ENCODE peak calls at places on chromosomes 16 and 17, in seven cellular contexts. G, S, Z, K, Y, N and M are unnamed samples.

GRCh38 chr16:88593489-88593888 is 23.3 kb downstream of the ZC3H18 start:
- DNase-seq in K (no peak), G (no peak), N (no peak), S (no peak), Y (no peak), Z (peak; percentile 35), M (no peak)

GRCh38 chr16:74565378-74565777 is 41.5 kb downstream of the GLG1 start:
- DNase-seq in Y (no peak), Z (no peak), N (no peak), S (no peak), K (no peak), G (no peak), M (no peak)

GRCh38 chr16:14487579-14487978 is 142.5 kb downstream of the PARN start:
- DNase-seq in Y (no peak), N (peak; percentile 20), G (no peak), K (no peak), Z (no peak), S (peak; percentile 36), M (no peak)

GRCh38 chr17:41404024-41404651 is 6.7 kb upstream of the KRT31 start:
- DNase-seq in Y (no peak), G (peak; percentile 92), S (no peak), K (peak; percentile 99), Z (no peak), N (no peak), M (no peak)

GRCh38 chr16:89953671-89954406 is 5.3 kb downstream of the DEF8 start:
- DNase-seq in Y (no peak), S (peak; percentile 75), G (no peak), Z (no peak), K (no peak), N (no peak), M (no peak)

GRCh38 chr17:77696151-77696719 is 262.3 kb upstream of the TNRC6C start:
- DNase-seq in Y (no peak), G (no peak), K (no peak), Z (peak; percentile 65), S (no peak), N (peak; percentile 37), M (peak; percentile 79)

GRCh38 chr16:83344014-83344413 is 463.8 kb upstream of the HSBP1 start:
- DNase-seq in Z (no peak), S (no peak), Y (no peak), G (peak; percentile 37), K (no peak), N (no peak), M (no peak)

GRCh38 chr17:75877752-75878173 is 618 bp downstream of the TRIM47 start:
- DNase-seq in G (peak; percentile 88), N (peak; percentile 93), Y (peak; percentile 82), Z (peak; percentile 91), S (peak; percentile 91), K (no peak), M (peak; percentile 93)

GRCh38 chr16:68737046-68737729 is at the start of gene CDH1:
- DNase-seq in N (peak; percentile 73), Y (no peak), G (peak; percentile 86), Z (peak; percentile 98), K (peak; percentile 73), S (no peak), M (peak; percentile 70)

GRCh38 chr16:53773150-53773846 is 69.3 kb downstream of the FTO start:
- DNase-seq in G (peak; percentile 74), S (peak; percentile 16), Z (peak; percentile 74), Y (no peak), N (peak; percentile 52), K (no peak), M (peak; percentile 70)

GRCh38 chr17:81158688-81159590 is 6.4 kb upstream of the PVALEF start:
- DNase-seq in Z (no peak), S (no peak), Y (no peak), N (no peak), K (no peak), G (no peak), M (no peak)

GRCh38 chr16:31451681-31452351 is 7.5 kb upstream of the ARMC5 start:
- DNase-seq in N (peak; percentile 77), Z (peak; percentile 85), S (peak; percentile 46), Y (peak; percentile 21), G (peak; percentile 60), K (peak; percentile 65), M (peak; percentile 79)

GRCh38 chr16:31118223-31119155 is 1.0 kb downstream of the KAT8 start:
- DNase-seq in G (peak; percentile 40), K (no peak), Y (no peak), Z (no peak), N (no peak), S (no peak), M (no peak)

GRCh38 chr16:75456971-75457370 is 7.5 kb downstream of the TMEM170A start:
- DNase-seq in Z (no peak), N (no peak), Y (no peak), G (no peak), S (no peak), K (no peak), M (no peak)

GRCh38 chr16:82699711-82700495 is 73.1 kb downstream of the CDH13 start:
- DNase-seq in G (peak; percentile 57), N (no peak), K (no peak), S (no peak), Z (no peak), Y (no peak), M (no peak)

GRCh38 chr17:29357232-29357631 is 32.9 kb upstream of the TAOK1 start:
- DNase-seq in S (no peak), N (no peak), Z (no peak), K (no peak), Y (no peak), G (no peak), M (no peak)

GRCh38 chr17:29357821-29358232 is 32.3 kb upstream of the TAOK1 start:
- DNase-seq in Z (no peak), G (no peak), N (no peak), Y (no peak), S (no peak), K (no peak), M (no peak)

GRCh38 chr17:29349409-29349808 is 40.8 kb upstream of the TAOK1 start:
- DNase-seq in Y (no peak), Z (no peak), N (no peak), S (no peak), G (no peak), K (no peak), M (no peak)

GRCh38 chr17:29347831-29348281 is 42.3 kb upstream of the TAOK1 start:
- DNase-seq in K (no peak), Y (no peak), G (peak; percentile 4), Z (no peak), S (no peak), N (no peak), M (no peak)

GRCh38 chr17:29352146-29352545 is 38.0 kb upstream of the TAOK1 start:
- DNase-seq in S (no peak), G (no peak), Y (no peak), N (no peak), Z (no peak), K (no peak), M (no peak)
- H3K27ac ChIP-seq in S (no peak overlapping the region), G (no peak overlapping the region), Y (no peak overlapping the region), N (no peak overlapping the region), Z (no peak overlapping the region), K (no peak overlapping the region), M (no peak overlapping the region)

DNA sequence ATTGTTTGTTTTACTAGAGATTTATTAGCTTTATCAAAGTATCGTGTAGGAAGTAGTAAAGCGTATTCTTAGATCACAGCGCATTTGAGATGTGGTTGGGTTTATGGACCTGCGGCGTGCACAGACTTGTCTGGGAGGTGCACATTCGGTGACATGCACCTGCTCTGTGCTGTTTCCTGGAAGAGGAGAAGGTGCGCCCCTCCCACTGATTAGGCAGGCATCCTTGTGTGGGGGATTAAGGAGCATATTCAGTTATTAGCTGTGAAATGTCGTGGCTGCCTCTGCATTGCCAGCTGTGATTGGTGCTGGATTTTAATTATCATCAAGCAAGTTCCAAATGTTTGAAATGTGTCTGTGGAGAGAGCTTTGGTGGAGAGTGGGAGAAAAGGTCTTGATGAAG is 903.8 kb upstream of the RBFOX1 start:
- DNase-seq in S (no peak), N (no peak), K (no peak), Z (no peak), Y (no peak), G (no peak), M (no peak)
- TF ChIP-seq CTCF in S (no peak), N (no peak), K (no peak), Z (no peak), Y (no peak), G (no peak), M (no peak)

GRCh38 chr17:37744961-37745800 is at the start of gene HNF1B:
- DNase-seq in Z (peak; percentile 83), Y (peak; percentile 47), N (no peak), S (no peak), G (peak; percentile 31), K (no peak), M (peak; percentile 56)
- TF ChIP-seq EZH2phosphoT487 in Z (no peak), Y (no peak), N (no peak), S (no peak), G (no peak), K (no peak), M (no peak)

GRCh38 chr17:17972952-17973254 is 241 bp downstream of the DRC3 start:
- DNase-seq in Z (no peak), K (no peak), S (no peak), N (no peak), Y (no peak), G (no peak), M (no peak)
- H3K27ac ChIP-seq in Z (no peak overlapping the region), K (peak overlapping the region; percentile 9), S (no peak overlapping the region), N (no peak overlapping the region), Y (no peak overlapping the region), G (peak overlapping the region; percentile 30), M (no peak overlapping the region)

GRCh38 chr17:71460943-71461342 is 659.9 kb upstream of the SOX9 start:
- DNase-seq in K (peak; percentile 28), Y (no peak), G (peak; percentile 74), S (peak; percentile 60), Z (peak; percentile 62), N (no peak), M (peak; percentile 43)
- TF ChIP-seq CTCF in K (peak; percentile 66), Y (peak; percentile 42), G (peak; percentile 89), S (peak; percentile 95), Z (peak; percentile 80), N (peak; percentile 75), M (peak; percentile 63)